ENCODE peak calls at places on chromosome 6, in nine cellular contexts. A, N, C, U, Q, R, E, D and Y are unnamed samples.
A peak's percentile ranks its signal among the peaks of the same experiment; 100 is the strongest.

GRCh38 chr6:55953384-55953783 is 78.0 kb upstream of the BMP5 start:
- DNase-seq in C (no peak), D (no peak), Q (peak; percentile 41), A (no peak), U (no peak), N (no peak), R (peak; percentile 67), E (no peak), Y (no peak)

GRCh38 chr6:107692351-107692750 is 131.8 kb downstream of the SCML4 start:
- DNase-seq in D (no peak), A (no peak), R (no peak), Q (peak; percentile 34), N (no peak), U (no peak), C (no peak), E (no peak), Y (no peak)

GRCh38 chr6:38695227-38695900 is 7.6 kb downstream of the GLO1 start:
- DNase-seq in A (no peak), N (no peak), E (no peak), R (peak; percentile 21), C (no peak), D (no peak), U (no peak), Q (no peak), Y (no peak)

GRCh38 chr6:12886961-12887775 is 170.6 kb downstream of the PHACTR1 start:
- DNase-seq in U (no peak), R (peak; percentile 35), A (no peak), E (no peak), C (no peak), D (no peak), Q (no peak), N (no peak), Y (no peak)

GRCh38 chr6:160156842-160157241 is 35.2 kb downstream of the SLC22A1 start:
- DNase-seq in E (no peak), R (no peak), C (no peak), D (no peak), Q (no peak), A (no peak), N (no peak), U (no peak), Y (no peak)

GRCh38 chr6:109790131-109790530 is 99.0 kb downstream of the FIG4 start:
- DNase-seq in R (no peak), C (no peak), D (no peak), E (no peak), Q (peak; percentile 16), N (peak; percentile 22), A (no peak), U (no peak), Y (no peak)

GRCh38 chr6:27668442-27669275 is 195.8 kb upstream of the ZNF184 start:
- DNase-seq in Q (no peak), A (no peak), U (peak; percentile 30), C (no peak), N (no peak), E (peak; percentile 44), R (no peak), D (no peak), Y (no peak)

GRCh38 chr6:85058806-85059205 is 294.4 kb upstream of the TBX18 start:
- DNase-seq in U (no peak), C (no peak), Q (peak; percentile 24), R (no peak), N (no peak), E (no peak), D (no peak), A (no peak), Y (no peak)

GRCh38 chr6:98044168-98044567 is 761.2 kb upstream of the MMS22L start:
- DNase-seq in E (no peak), D (no peak), U (no peak), N (no peak), A (no peak), R (no peak), C (no peak), Q (no peak), Y (no peak)

GRCh38 chr6:159469449-159469848 is 223.6 kb downstream of the SOD2 start:
- DNase-seq in C (no peak), D (no peak), A (no peak), N (no peak), Q (no peak), E (no peak), R (no peak), U (no peak), Y (no peak)

GRCh38 chr6:26195376-26195923 is 108.2 kb downstream of the HFE start:
- DNase-seq in A (no peak), E (peak; percentile 82), D (peak; percentile 85), C (peak; percentile 91), N (peak; percentile 90), U (peak; percentile 82), R (peak; percentile 80), Q (peak; percentile 87), Y (no peak)